ENCODE peak calls at places on chromosomes 5 and 9, in six cellular contexts. M is NCI-H460, Z is foreskin fibroblast, W is RWPE2, B is heart right ventricle, R is H4. Y is an unnamed sample.

GRCh38 chr5:153555420-153556114 is 65.1 kb downstream of the GRIA1 start:
- DNase-seq in M (no peak), Z (no peak), W (no peak), B (no peak), R (no peak), Y (no peak)

GRCh38 chr5:124212949-124213348 is 533.5 kb downstream of the ZNF608 start:
- DNase-seq in M (no peak), Z (no peak), W (no peak), B (no peak), R (no peak), Y (no peak)

GRCh38 chr9:77000330-77000729 is 19.1 kb upstream of the FOXB2 start:
- DNase-seq in M (no peak), Z (no peak), W (no peak), B (no peak), R (no peak), Y (no peak)

GRCh38 chr5:172637122-172637580 is 3.9 kb upstream of the NEURL1B start:
- DNase-seq in M (peak), Z (no peak), W (peak), B (no peak), R (no peak), Y (peak)

GRCh38 chr5:148978370-148979103 is 84.3 kb downstream of the SH3TC2 start:
- DNase-seq in M (no peak), Z (no peak), W (peak), B (no peak), R (no peak), Y (no peak)

GRCh38 chr9:117413346-117414219 is 1.3 kb downstream of the ASTN2 start:
- DNase-seq in M (no peak), Z (peak), W (no peak), B (no peak), R (no peak), Y (peak)

GRCh38 chr5:150401076-150401375 is 11.7 kb downstream of the CD74 start:
- DNase-seq in M (no peak), Z (no peak), W (no peak), B (no peak), R (no peak), Y (no peak)

GRCh38 chr5:68554566-68555279 is 339.2 kb downstream of the PIK3R1 start:
- DNase-seq in M (peak), Z (peak), W (no peak), B (no peak), R (peak), Y (peak)

GRCh38 chr9:135120249-135120648 is 32.8 kb downstream of the OLFM1 start:
- DNase-seq in M (no peak), Z (no peak), W (no peak), B (no peak), R (no peak), Y (no peak)

GRCh38 chr5:75566710-75567309 is 44.4 kb upstream of the ANKDD1B start:
- DNase-seq in M (peak), Z (peak), W (no peak), B (peak), R (peak), Y (no peak)

GRCh38 chr9:22813520-22813919 is 366.9 kb downstream of the DMRTA1 start:
- DNase-seq in M (no peak), Z (peak), W (no peak), B (no peak), R (no peak), Y (peak)

GRCh38 chr9:109238677-109239076 is 71.6 kb upstream of the FRRS1L start:
- DNase-seq in M (peak), Z (peak), W (no peak), B (no peak), R (peak), Y (no peak)

GRCh38 chr5:31285025-31285424 is 91.5 kb downstream of the CDH6 start:
- DNase-seq in M (no peak), Z (no peak), W (no peak), B (no peak), R (no peak), Y (no peak)

GRCh38 chr9:123948290-123948689 is 18.4 kb upstream of the DENND1A start:
- DNase-seq in M (no peak), Z (no peak), W (no peak), B (no peak), R (no peak), Y (no peak)

GRCh38 chr5:147373328-147373727 is 136.5 kb downstream of the DPYSL3 start:
- DNase-seq in M (no peak), Z (no peak), W (no peak), B (no peak), R (no peak), Y (no peak)

GRCh38 chr5:73938280-73938937 is 312.4 kb downstream of the ARHGEF28 start:
- DNase-seq in M (no peak), Z (peak), W (peak), B (no peak), R (peak), Y (no peak)

GRCh38 chr9:114894206-114894605 is 36.2 kb downstream of the TNFSF8 start:
- DNase-seq in M (no peak), Z (peak), W (no peak), B (no peak), R (peak), Y (no peak)

GRCh38 chr5:81572201-81572600 is 178.3 kb upstream of the ACOT12 start:
- DNase-seq in M (no peak), Z (no peak), W (no peak), B (no peak), R (no peak), Y (no peak)

GRCh38 chr5:91668261-91668660 is 285.1 kb upstream of the ARRDC3 start:
- DNase-seq in M (no peak), Z (no peak), W (no peak), B (no peak), R (no peak), Y (no peak)